ENCODE peak calls at places on chromosome 2, in four cellular contexts. P is esophagus squamous epithelium, J is heart right ventricle, G is neural progenitor cell. A is an unnamed sample.

GRCh38 chr2:144580521-144581153 is 60.7 kb upstream of the ZEB2 start:
- DNase-seq in P (no peak), J (no peak), G (peak), A (no peak)

GRCh38 chr2:66432801-66433694 is 1.9 kb upstream of the MEIS1 start:
- DNase-seq in P (no peak), J (peak), G (peak), A (peak)

GRCh38 chr2:26988165-26988879 is 17.9 kb downstream of the MAPRE3 start:
- DNase-seq in P (no peak), J (no peak), G (no peak), A (no peak)

GRCh38 chr2:231460073-231460861 is 4.0 kb downstream of the NCL start:
- DNase-seq in P (no peak), J (no peak), G (no peak), A (no peak)

GRCh38 chr2:149330127-149331022 is at the start of gene LYPD6:
- DNase-seq in P (no peak), J (peak), G (peak), A (no peak)

GRCh38 chr2:231611273-231612198 is 18.9 kb downstream of the TEX44 start:
- DNase-seq in P (no peak), J (no peak), G (peak), A (no peak)

GRCh38 chr2:20447437-20448245 is 767 bp downstream of the RHOB start:
- DNase-seq in P (no peak), J (peak), G (peak), A (no peak)

GRCh38 chr2:127581516-127582490 is 46.3 kb downstream of the MYO7B start:
- DNase-seq in P (no peak), J (no peak), G (no peak), A (no peak)

GRCh38 chr2:158990397-158991209 is 22.2 kb downstream of the TANC1 start:
- DNase-seq in P (no peak), J (no peak), G (no peak), A (no peak)

GRCh38 chr2:178859760-178860159 is 52.5 kb upstream of the TTN start:
- DNase-seq in P (no peak), J (no peak), G (no peak), A (no peak)

GRCh38 chr2:178863856-178864620 is 56.8 kb upstream of the TTN start:
- DNase-seq in P (no peak), J (peak), G (peak), A (no peak)

GRCh38 chr2:178858896-178859628 is 51.8 kb upstream of the TTN start:
- DNase-seq in P (no peak), J (no peak), G (no peak), A (no peak)

GRCh38 chr2:178863130-178863855 is 56.1 kb upstream of the TTN start:
- DNase-seq in P (no peak), J (no peak), G (no peak), A (no peak)

DNA sequence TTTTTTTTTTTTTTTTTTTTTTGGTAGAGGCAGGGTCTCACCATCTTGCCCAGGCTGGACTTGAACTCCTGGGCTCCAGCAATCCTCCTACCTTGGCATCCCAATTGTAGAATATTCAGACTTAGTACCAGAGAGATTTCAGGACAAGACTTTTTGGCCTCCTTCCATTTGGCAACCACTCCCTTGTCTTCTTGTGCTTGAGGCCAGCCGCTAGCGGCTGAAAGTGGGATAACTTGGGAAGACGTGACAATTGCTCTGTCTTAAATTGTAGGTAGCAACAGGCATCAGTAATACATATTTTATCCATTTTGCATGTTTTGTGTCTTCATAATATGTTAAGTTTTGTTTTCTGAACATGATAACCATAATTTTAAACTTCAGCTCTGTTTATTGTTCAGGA is 53.3 kb upstream of the TTN start:
- DNase-seq in P (no peak), J (peak), G (no peak), A (no peak)
- TF ChIP-seq CTCF in P (no peak), J (peak), G (no peak), A (no peak)

GRCh38 chr2:128594953-128595677 is 276.4 kb upstream of the HS6ST1 start:
- DNase-seq in P (no peak), J (no peak), G (no peak), A (no peak)
- TF ChIP-seq CTCF in P (no peak), J (no peak), G (no peak), A (no peak)

GRCh38 chr2:60505861-60506260 is 47.6 kb downstream of the BCL11A start:
- DNase-seq in P (no peak), J (no peak), G (no peak), A (no peak)
- TF ChIP-seq CTCF in P (no peak), J (no peak), G (no peak), A (no peak)

GRCh38 chr2:169765523-169765922 is 31.9 kb downstream of the KLHL23 start:
- DNase-seq in P (no peak), J (no peak), G (no peak), A (no peak)

GRCh38 chr2:169768262-169768995 is 30.2 kb upstream of the SSB start:
- DNase-seq in P (no peak), J (peak), G (no peak), A (no peak)

GRCh38 chr2:169771612-169772011 is 27.1 kb upstream of the SSB start:
- DNase-seq in P (no peak), J (no peak), G (no peak), A (no peak)

GRCh38 chr2:169770991-169771390 is 27.7 kb upstream of the SSB start:
- DNase-seq in P (no peak), J (no peak), G (no peak), A (no peak)

DNA sequence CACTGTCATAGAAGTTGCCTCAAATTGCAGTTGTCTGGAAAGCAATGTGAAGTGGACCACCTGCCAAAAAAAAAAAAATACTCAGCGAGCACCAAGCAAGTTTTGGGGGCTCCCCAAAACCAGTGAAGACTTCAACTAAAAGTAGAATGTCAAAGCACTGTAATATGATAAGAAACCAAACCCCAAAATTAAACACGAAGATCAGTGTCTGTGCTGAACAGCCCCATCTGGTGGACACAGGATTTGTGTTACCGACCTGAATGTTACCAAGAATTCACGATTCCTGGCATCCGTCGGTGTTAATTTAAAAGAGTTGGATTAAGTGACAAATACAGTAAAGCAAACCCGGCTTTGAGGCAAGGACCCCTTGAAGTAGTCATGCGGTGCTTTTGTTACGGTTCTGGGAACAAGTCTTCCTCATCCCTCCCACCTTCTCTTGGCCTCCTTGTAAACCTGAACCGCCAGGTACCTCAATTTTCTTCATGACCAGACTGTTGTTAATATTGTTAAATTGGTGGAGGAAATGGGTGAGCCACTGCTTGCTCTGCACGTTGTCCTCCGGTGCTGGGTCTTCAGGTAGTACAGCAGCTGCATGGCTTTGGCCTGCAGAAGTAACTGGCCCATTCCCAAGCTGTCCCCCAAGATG is 31.3 kb upstream of the SSB start:
- DNase-seq in P (no peak), J (no peak), G (peak), A (peak)
- TF ChIP-seq CTCF in P (peak), J (peak), G (peak), A (no peak)